ENCODE peak calls at places on chromosomes 11 and 22, in seven cellular contexts. R is stimulated activated CD4-positive, alpha-beta T cell treated with anti-CD3 and anti-CD28 coated beads, Interleukin-2, amount 100 ng/mL, for 48 hours; A is mesenteric fat pad; E is caudate nucleus; F is amniotic stem cell; V is aorta; I is ELF-1. H is an unnamed sample.
A peak's percentile ranks its signal among the peaks of the same experiment; 100 is the strongest.

GRCh38 chr11:130145328-130145812 is 14.2 kb upstream of the ST14 start:
- DNase-seq in R (no peak), A (no peak), E (no peak), F (no peak), V (no peak), I (no peak), H (no peak)

GRCh38 chr22:20395897-20396287 is 1.9 kb downstream of the ZNF74 start:
- DNase-seq in R (no peak), A (no peak), E (no peak), F (no peak), V (no peak), I (no peak), H (no peak)

GRCh38 chr11:110251837-110252236 is 44.6 kb downstream of the RDX start:
- DNase-seq in R (no peak), A (no peak), E (no peak), F (peak; percentile 13), V (no peak), I (no peak), H (no peak)

GRCh38 chr11:64742940-64743590 is 877 bp downstream of the RASGRP2 start:
- DNase-seq in R (peak; percentile 73), A (peak; percentile 97), E (peak; percentile 70), F (no peak), V (peak; percentile 87), I (peak; percentile 57), H (peak; percentile 51)

GRCh38 chr11:69729252-69729651 is 25.4 kb upstream of the FGF19 start:
- DNase-seq in R (no peak), A (no peak), E (no peak), F (no peak), V (no peak), I (no peak), H (no peak)

GRCh38 chr11:76598426-76598839 is 72.1 kb downstream of the LRRC32 start:
- DNase-seq in R (no peak), A (no peak), E (no peak), F (no peak), V (peak; percentile 62), I (peak; percentile 69), H (no peak)

GRCh38 chr11:67691149-67691548 is 16.7 kb upstream of the ALDH3B2 start:
- DNase-seq in R (no peak), A (no peak), E (no peak), F (no peak), V (no peak), I (no peak), H (no peak)

GRCh38 chr22:46088541-46089311 is 61.6 kb upstream of the PPARA start:
- DNase-seq in R (no peak), A (no peak), E (no peak), F (peak; percentile 64), V (peak; percentile 87), I (no peak), H (no peak)

GRCh38 chr22:20946991-20947390 is 20.1 kb upstream of the AIFM3 start:
- DNase-seq in R (no peak), A (no peak), E (no peak), F (no peak), V (no peak), I (no peak), H (no peak)

GRCh38 chr22:28013611-28014010 is 94.6 kb upstream of the PITPNB start:
- DNase-seq in R (no peak), A (no peak), E (no peak), F (no peak), V (no peak), I (no peak), H (no peak)

GRCh38 chr11:75472081-75472732 is 39.2 kb upstream of the KLHL35 start:
- DNase-seq in R (no peak), A (no peak), E (no peak), F (no peak), V (no peak), I (no peak), H (no peak)

GRCh38 chr11:134153147-134153905 is 70.4 kb downstream of the NCAPD3 start:
- DNase-seq in R (no peak), A (no peak), E (no peak), F (no peak), V (no peak), I (no peak), H (no peak)

GRCh38 chr11:122920579-122920978 is 38.0 kb downstream of the JHY start:
- DNase-seq in R (no peak), A (no peak), E (no peak), F (no peak), V (no peak), I (peak; percentile 77), H (no peak)

GRCh38 chr22:47027766-47028165 is 265.3 kb downstream of the TBC1D22A start:
- DNase-seq in R (no peak), A (peak; percentile 39), E (no peak), F (no peak), V (no peak), I (peak; percentile 47), H (no peak)

GRCh38 chr22:45254789-45255261 is 14.1 kb upstream of the KIAA0930 start:
- DNase-seq in R (peak; percentile 31), A (no peak), E (no peak), F (no peak), V (no peak), I (no peak), H (no peak)

GRCh38 chr11:117690484-117691205 is 106.4 kb downstream of the DSCAML1 start:
- DNase-seq in R (no peak), A (no peak), E (no peak), F (no peak), V (no peak), I (no peak), H (no peak)

GRCh38 chr11:92837595-92837994 is 131.9 kb upstream of the MTNR1B start:
- DNase-seq in R (no peak), A (no peak), E (no peak), F (no peak), V (no peak), I (no peak), H (no peak)

GRCh38 chr11:9678576-9678975 is 14.7 kb downstream of the SWAP70 start:
- DNase-seq in R (no peak), A (no peak), E (no peak), F (no peak), V (no peak), I (no peak), H (no peak)

GRCh38 chr11:61954106-61955030 is 4.2 kb downstream of the BEST1 start:
- DNase-seq in R (no peak), A (peak; percentile 1), E (no peak), F (no peak), V (no peak), I (no peak), H (no peak)